ENCODE peak calls at places on chromosomes 7 and 10, in ten cellular contexts. One of them, this sample, is unnamed. For H3K9me3, the result is how much of the 10 kb centered on the place peaks cover.

GRCh38 chr7:107494910-107495309 is 25.1 kb downstream of the GPR22 start:
- DNase-seq in stomach: no peak
- DNase-seq in small intestine: no peak
- DNase-seq in lung: no peak
- DNase-seq in fibroblast of lung: no peak
- DNase-seq in testis: no peak
- DNase-seq in PC-9: no peak
- DNase-seq in heart right ventricle: no peak
- DNase-seq in cardiac muscle cell: no peak
- DNase-seq in PC-3: no peak
- DNase-seq in this sample: no peak

GRCh38 chr10:53130337-53130736 is 357.8 kb upstream of the MBL2 start:
- DNase-seq in PC-9: no peak
- DNase-seq in testis: no peak
- DNase-seq in small intestine: no peak
- DNase-seq in lung: no peak
- DNase-seq in PC-3: no peak
- DNase-seq in fibroblast of lung: no peak
- DNase-seq in cardiac muscle cell: no peak
- DNase-seq in heart right ventricle: no peak
- DNase-seq in stomach: no peak
- DNase-seq in this sample: no peak

GRCh38 chr7:100087055-100087750 is 1.6 kb upstream of the COPS6 start:
- DNase-seq in PC-3: peak
- DNase-seq in heart right ventricle: no peak
- DNase-seq in PC-9: peak
- DNase-seq in lung: no peak
- DNase-seq in small intestine: no peak
- DNase-seq in testis: no peak
- DNase-seq in fibroblast of lung: peak
- DNase-seq in stomach: no peak
- DNase-seq in cardiac muscle cell: peak
- DNase-seq in this sample: no peak

GRCh38 chr7:23168111-23168885 is 13.6 kb upstream of the NUP42 start:
- DNase-seq in fibroblast of lung: no peak
- DNase-seq in testis: no peak
- DNase-seq in lung: no peak
- DNase-seq in heart right ventricle: no peak
- DNase-seq in PC-3: no peak
- DNase-seq in stomach: no peak
- DNase-seq in cardiac muscle cell: no peak
- DNase-seq in PC-9: no peak
- DNase-seq in small intestine: no peak
- DNase-seq in this sample: no peak

GRCh38 chr10:7622969-7623368 is 43.8 kb downstream of the ITIH5 start:
- DNase-seq in testis: no peak
- DNase-seq in lung: no peak
- DNase-seq in cardiac muscle cell: peak
- DNase-seq in stomach: no peak
- DNase-seq in heart right ventricle: no peak
- DNase-seq in PC-3: no peak
- DNase-seq in PC-9: no peak
- DNase-seq in fibroblast of lung: no peak
- DNase-seq in small intestine: no peak
- DNase-seq in this sample: no peak

GRCh38 chr7:156475179-156475578 is 165.4 kb upstream of the RNF32 start:
- DNase-seq in lung: no peak
- DNase-seq in stomach: no peak
- DNase-seq in heart right ventricle: no peak
- DNase-seq in cardiac muscle cell: no peak
- DNase-seq in small intestine: no peak
- DNase-seq in fibroblast of lung: no peak
- DNase-seq in PC-3: no peak
- DNase-seq in testis: no peak
- DNase-seq in PC-9: no peak
- DNase-seq in this sample: no peak

GRCh38 chr10:95792211-95792780 is 36.3 kb downstream of the ENTPD1 start:
- DNase-seq in PC-3: no peak
- DNase-seq in lung: no peak
- DNase-seq in small intestine: no peak
- DNase-seq in heart right ventricle: no peak
- DNase-seq in PC-9: no peak
- DNase-seq in testis: no peak
- DNase-seq in stomach: no peak
- DNase-seq in fibroblast of lung: no peak
- DNase-seq in cardiac muscle cell: peak
- DNase-seq in this sample: no peak

GRCh38 chr7:132492841-132493445 is 83.3 kb downstream of the PLXNA4 start:
- DNase-seq in small intestine: no peak
- DNase-seq in heart right ventricle: no peak
- DNase-seq in testis: no peak
- DNase-seq in stomach: no peak
- DNase-seq in cardiac muscle cell: no peak
- DNase-seq in lung: no peak
- DNase-seq in PC-3: no peak
- DNase-seq in PC-9: no peak
- DNase-seq in fibroblast of lung: no peak
- DNase-seq in this sample: no peak

GRCh38 chr7:95718556-95719410 is 53.6 kb upstream of the DYNC1I1 start:
- DNase-seq in heart right ventricle: no peak
- DNase-seq in cardiac muscle cell: peak
- DNase-seq in PC-9: no peak
- DNase-seq in PC-3: peak
- DNase-seq in lung: no peak
- DNase-seq in small intestine: no peak
- DNase-seq in stomach: no peak
- DNase-seq in testis: no peak
- DNase-seq in fibroblast of lung: peak
- DNase-seq in this sample: no peak

GRCh38 chr7:40680657-40681056 is 545.9 kb downstream of the SUGCT start:
- DNase-seq in PC-9: no peak
- DNase-seq in small intestine: peak
- DNase-seq in testis: no peak
- DNase-seq in PC-3: peak
- DNase-seq in heart right ventricle: no peak
- DNase-seq in stomach: no peak
- DNase-seq in fibroblast of lung: no peak
- DNase-seq in lung: no peak
- DNase-seq in cardiac muscle cell: peak
- DNase-seq in this sample: no peak

GRCh38 chr7:13467111-13467547 is 522.3 kb downstream of the ETV1 start:
- DNase-seq in fibroblast of lung: peak
- DNase-seq in PC-3: no peak
- DNase-seq in heart right ventricle: no peak
- DNase-seq in stomach: no peak
- DNase-seq in cardiac muscle cell: no peak
- DNase-seq in small intestine: peak
- DNase-seq in PC-9: no peak
- DNase-seq in testis: no peak
- DNase-seq in lung: no peak
- DNase-seq in this sample: no peak

GRCh38 chr10:124653311-124653710 is 90.9 kb downstream of the FAM53B start:
- DNase-seq in cardiac muscle cell: no peak
- DNase-seq in heart right ventricle: no peak
- DNase-seq in lung: no peak
- DNase-seq in small intestine: no peak
- DNase-seq in testis: no peak
- DNase-seq in PC-3: no peak
- DNase-seq in stomach: no peak
- DNase-seq in fibroblast of lung: no peak
- DNase-seq in PC-9: no peak
- DNase-seq in this sample: no peak

GRCh38 chr7:3336042-3336665 is 35.1 kb downstream of the SDK1 start:
- DNase-seq in cardiac muscle cell: no peak
- DNase-seq in stomach: no peak
- DNase-seq in PC-9: no peak
- DNase-seq in small intestine: no peak
- DNase-seq in heart right ventricle: no peak
- DNase-seq in PC-3: no peak
- DNase-seq in fibroblast of lung: no peak
- DNase-seq in lung: no peak
- DNase-seq in testis: no peak
- DNase-seq in this sample: no peak

GRCh38 chr7:20217193-20217948 is at the start of gene MACC1:
- DNase-seq in testis: no peak
- DNase-seq in lung: peak
- DNase-seq in cardiac muscle cell: no peak
- DNase-seq in small intestine: peak
- DNase-seq in PC-3: peak
- DNase-seq in fibroblast of lung: no peak
- DNase-seq in heart right ventricle: no peak
- DNase-seq in stomach: peak
- DNase-seq in PC-9: peak
- DNase-seq in this sample: no peak

GRCh38 chr10:52706347-52707070 is 66.1 kb downstream of the MBL2 start:
- DNase-seq in PC-9: no peak
- DNase-seq in lung: no peak
- DNase-seq in testis: no peak
- DNase-seq in small intestine: no peak
- DNase-seq in cardiac muscle cell: peak
- DNase-seq in PC-3: no peak
- DNase-seq in stomach: no peak
- DNase-seq in fibroblast of lung: no peak
- DNase-seq in heart right ventricle: no peak
- DNase-seq in this sample: no peak

GRCh38 chr10:17910144-17910789 is 41.5 kb upstream of the SLC39A12 start:
- DNase-seq in cardiac muscle cell: peak
- DNase-seq in lung: no peak
- DNase-seq in fibroblast of lung: peak
- DNase-seq in small intestine: peak
- DNase-seq in PC-3: peak
- DNase-seq in testis: peak
- DNase-seq in PC-9: no peak
- DNase-seq in heart right ventricle: no peak
- DNase-seq in stomach: no peak
- DNase-seq in this sample: peak

GRCh38 chr10:107740962-107741690 is 576.6 kb upstream of the SORCS1 start:
- DNase-seq in testis: no peak
- DNase-seq in heart right ventricle: no peak
- DNase-seq in fibroblast of lung: no peak
- DNase-seq in PC-3: peak
- DNase-seq in PC-9: no peak
- DNase-seq in cardiac muscle cell: peak
- DNase-seq in small intestine: no peak
- DNase-seq in lung: no peak
- DNase-seq in stomach: no peak
- DNase-seq in this sample: no peak

GRCh38 chr7:157584420-157584819 is 247.6 kb downstream of the DNAJB6 start:
- DNase-seq in PC-9: no peak
- DNase-seq in heart right ventricle: no peak
- DNase-seq in testis: no peak
- DNase-seq in PC-3: no peak
- DNase-seq in cardiac muscle cell: no peak
- DNase-seq in fibroblast of lung: no peak
- DNase-seq in stomach: no peak
- DNase-seq in lung: no peak
- DNase-seq in small intestine: no peak
- DNase-seq in this sample: no peak
- H3K9me3 ChIP-seq in PC-9: under half
- H3K9me3 ChIP-seq in heart right ventricle: under half
- H3K9me3 ChIP-seq in testis: under half
- H3K9me3 ChIP-seq in PC-3: under half
- H3K9me3 ChIP-seq in cardiac muscle cell: under half
- H3K9me3 ChIP-seq in fibroblast of lung: under half
- H3K9me3 ChIP-seq in stomach: under half
- H3K9me3 ChIP-seq in lung: under half
- H3K9me3 ChIP-seq in small intestine: under half
- H3K9me3 ChIP-seq in this sample: under half

GRCh38 chr10:130079614-130080460 is 30.8 kb downstream of the C10orf143 start:
- DNase-seq in PC-3: no peak
- DNase-seq in cardiac muscle cell: no peak
- DNase-seq in stomach: no peak
- DNase-seq in small intestine: no peak
- DNase-seq in PC-9: no peak
- DNase-seq in testis: no peak
- DNase-seq in lung: no peak
- DNase-seq in fibroblast of lung: no peak
- DNase-seq in heart right ventricle: no peak
- DNase-seq in this sample: no peak
- H3K27ac ChIP-seq in PC-3: no peak
- H3K27ac ChIP-seq in cardiac muscle cell: no peak
- H3K27ac ChIP-seq in stomach: no peak
- H3K27ac ChIP-seq in small intestine: no peak
- H3K27ac ChIP-seq in PC-9: no peak
- H3K27ac ChIP-seq in testis: no peak
- H3K27ac ChIP-seq in lung: no peak
- H3K27ac ChIP-seq in fibroblast of lung: no peak
- H3K27ac ChIP-seq in heart right ventricle: no peak
- H3K27ac ChIP-seq in this sample: no peak

DNA sequence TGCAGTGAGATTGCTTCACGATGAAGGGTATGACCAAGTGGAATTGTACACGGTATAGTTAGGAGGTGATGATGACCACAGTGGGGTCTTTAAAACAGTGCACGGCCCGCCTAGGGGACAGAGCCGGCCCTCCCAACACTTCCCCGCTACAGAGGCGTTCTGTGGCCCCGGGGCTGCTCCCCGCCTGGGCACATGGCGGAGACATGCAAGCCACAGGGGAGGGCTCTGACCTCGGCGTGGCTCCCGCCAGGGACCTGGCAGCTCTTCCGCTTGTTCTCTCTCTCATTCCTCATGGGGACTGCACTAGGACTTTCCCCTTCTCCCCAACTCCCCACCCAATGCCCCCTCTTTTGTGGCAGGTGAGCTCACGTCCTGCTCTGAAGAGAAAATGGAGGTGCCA is 393.8 kb downstream of the DNAJB6 start:
- DNase-seq in PC-9: no peak
- DNase-seq in stomach: no peak
- DNase-seq in fibroblast of lung: no peak
- DNase-seq in lung: no peak
- DNase-seq in cardiac muscle cell: no peak
- DNase-seq in heart right ventricle: no peak
- DNase-seq in testis: no peak
- DNase-seq in small intestine: no peak
- DNase-seq in PC-3: no peak
- DNase-seq in this sample: no peak
- H3K9me3 ChIP-seq in PC-9: under half
- H3K9me3 ChIP-seq in stomach: under half
- H3K9me3 ChIP-seq in fibroblast of lung: under half
- H3K9me3 ChIP-seq in lung: under half
- H3K9me3 ChIP-seq in cardiac muscle cell: under half
- H3K9me3 ChIP-seq in heart right ventricle: under half
- H3K9me3 ChIP-seq in testis: under half
- H3K9me3 ChIP-seq in small intestine: under half
- H3K9me3 ChIP-seq in PC-3: under half
- H3K9me3 ChIP-seq in this sample: under half

GRCh38 chr10:79229081-79229541 is 118.2 kb upstream of the PPIF start:
- DNase-seq in stomach: no peak
- DNase-seq in lung: no peak
- DNase-seq in heart right ventricle: no peak
- DNase-seq in PC-9: no peak
- DNase-seq in fibroblast of lung: no peak
- DNase-seq in testis: no peak
- DNase-seq in PC-3: no peak
- DNase-seq in small intestine: peak
- DNase-seq in cardiac muscle cell: no peak
- DNase-seq in this sample: no peak
- H3K27ac ChIP-seq in stomach: no peak
- H3K27ac ChIP-seq in lung: no peak
- H3K27ac ChIP-seq in heart right ventricle: no peak
- H3K27ac ChIP-seq in PC-9: no peak
- H3K27ac ChIP-seq in fibroblast of lung: no peak
- H3K27ac ChIP-seq in testis: no peak
- H3K27ac ChIP-seq in PC-3: no peak
- H3K27ac ChIP-seq in small intestine: no peak
- H3K27ac ChIP-seq in cardiac muscle cell: peak
- H3K27ac ChIP-seq in this sample: no peak

This sample was measured in adrenal gland.